ENCODE peak calls at places on chromosome 18, in four cellular contexts. One of them, this sample, is unnamed.

GRCh38 chr18:36424741-36425142 is 127.2 kb downstream of the FHOD3 start:
- DNase-seq in neuronal stem cell: no peak
- DNase-seq in CD8-positive, alpha-beta memory T cell: no peak
- DNase-seq in COR-L47: no peak
- DNase-seq in this sample: no peak

GRCh38 chr18:24989760-24990547 is 362.0 kb downstream of the ZNF521 start:
- DNase-seq in neuronal stem cell: no peak
- DNase-seq in CD8-positive, alpha-beta memory T cell: no peak
- DNase-seq in COR-L47: no peak
- DNase-seq in this sample: no peak

GRCh38 chr18:74806700-74807416 is 209.2 kb downstream of the ZNF407 start:
- DNase-seq in neuronal stem cell: no peak
- DNase-seq in CD8-positive, alpha-beta memory T cell: no peak
- DNase-seq in COR-L47: no peak
- DNase-seq in this sample: no peak

GRCh38 chr18:35041752-35042379 is 653 bp downstream of the MAPRE2 start:
- DNase-seq in neuronal stem cell: no peak
- DNase-seq in CD8-positive, alpha-beta memory T cell: peak; percentile 35
- DNase-seq in COR-L47: peak; percentile 36
- DNase-seq in this sample: peak; percentile 36

GRCh38 chr18:59865241-59865986 is 34.4 kb upstream of the PMAIP1 start:
- DNase-seq in neuronal stem cell: no peak
- DNase-seq in CD8-positive, alpha-beta memory T cell: no peak
- DNase-seq in COR-L47: no peak
- DNase-seq in this sample: no peak

GRCh38 chr18:21958707-21959457 is 210.5 kb upstream of the GATA6 start:
- DNase-seq in neuronal stem cell: no peak
- DNase-seq in CD8-positive, alpha-beta memory T cell: no peak
- DNase-seq in COR-L47: no peak
- DNase-seq in this sample: no peak

GRCh38 chr18:11689031-11689971 is at the start of gene GNAL:
- DNase-seq in neuronal stem cell: peak; percentile 84
- DNase-seq in CD8-positive, alpha-beta memory T cell: peak; percentile 8
- DNase-seq in COR-L47: peak; percentile 46
- DNase-seq in this sample: peak; percentile 95

GRCh38 chr18:42931501-42931900 is 184.0 kb downstream of the RIT2 start:
- DNase-seq in neuronal stem cell: no peak
- DNase-seq in CD8-positive, alpha-beta memory T cell: no peak
- DNase-seq in COR-L47: no peak
- DNase-seq in this sample: no peak

GRCh38 chr18:6328624-6329016 is 86.1 kb downstream of the L3MBTL4 start:
- DNase-seq in neuronal stem cell: no peak
- DNase-seq in CD8-positive, alpha-beta memory T cell: no peak
- DNase-seq in COR-L47: no peak
- DNase-seq in this sample: no peak

GRCh38 chr18:3368193-3368592 is 81.8 kb upstream of the TGIF1 start:
- DNase-seq in neuronal stem cell: no peak
- DNase-seq in CD8-positive, alpha-beta memory T cell: no peak
- DNase-seq in COR-L47: no peak
- DNase-seq in this sample: no peak

GRCh38 chr18:67597759-67598158 is 81.2 kb upstream of the DSEL start:
- DNase-seq in neuronal stem cell: no peak
- DNase-seq in CD8-positive, alpha-beta memory T cell: no peak
- DNase-seq in COR-L47: no peak
- DNase-seq in this sample: no peak

GRCh38 chr18:3966985-3967856 is 487.9 kb downstream of the DLGAP1 start:
- DNase-seq in neuronal stem cell: no peak
- DNase-seq in CD8-positive, alpha-beta memory T cell: no peak
- DNase-seq in COR-L47: no peak
- DNase-seq in this sample: peak; percentile 26

GRCh38 chr18:59270689-59271257 is 2.5 kb downstream of the RAX start:
- DNase-seq in neuronal stem cell: no peak
- DNase-seq in CD8-positive, alpha-beta memory T cell: no peak
- DNase-seq in COR-L47: no peak
- DNase-seq in this sample: no peak

GRCh38 chr18:54390838-54391237 is 33.1 kb downstream of the C18orf54 start:
- DNase-seq in neuronal stem cell: no peak
- DNase-seq in CD8-positive, alpha-beta memory T cell: no peak
- DNase-seq in COR-L47: no peak
- DNase-seq in this sample: no peak

This sample was measured in neural progenitor cell.